ENCODE peak calls at places on chromosome 21, in seven cellular contexts. S is stomach, X is A549, L is HCT116, D is suprapubic skin, E is body of pancreas, M is uterus. Y is an unnamed sample. For H3K4me1, the result is how much of the 10 kb centered on the place peaks cover.

GRCh38 chr21:28805885-28806284 is 186.8 kb downstream of the LTN1 start:
- DNase-seq in L (no peak), X (no peak), M (peak), S (no peak), D (no peak), E (no peak), Y (no peak)

GRCh38 chr21:35932232-35932911 is 128.0 kb downstream of the SETD4 start:
- DNase-seq in S (no peak), M (peak), X (peak), L (peak), E (peak), D (no peak), Y (no peak)

GRCh38 chr21:15953551-15954116 is 223.9 kb downstream of the USP25 start:
- DNase-seq in E (no peak), M (no peak), L (no peak), S (no peak), D (no peak), X (no peak), Y (no peak)

GRCh38 chr21:42833439-42833815 is 45.9 kb downstream of the WDR4 start:
- DNase-seq in X (peak), E (no peak), M (no peak), S (peak), L (peak), D (peak), Y (no peak)

GRCh38 chr21:39215078-39215477 is 31.8 kb upstream of the PSMG1 start:
- DNase-seq in M (no peak), E (no peak), X (no peak), L (no peak), S (no peak), D (no peak), Y (no peak)

GRCh38 chr21:43352568-43353281 is 74.2 kb downstream of the SIK1 start:
- DNase-seq in S (no peak), E (no peak), L (peak), M (no peak), X (peak), D (no peak), Y (no peak)

GRCh38 chr21:37210017-37210593 is 57.0 kb downstream of the VPS26C start:
- DNase-seq in X (no peak), M (no peak), D (no peak), L (no peak), E (no peak), S (no peak), Y (no peak)

GRCh38 chr21:27519357-27519756 is 552.5 kb upstream of the ADAMTS5 start:
- DNase-seq in X (no peak), D (no peak), S (no peak), L (no peak), E (no peak), M (no peak), Y (no peak)

GRCh38 chr21:36990508-36991205 is 15.8 kb upstream of the RIPPLY3 start:
- DNase-seq in M (no peak), L (no peak), D (no peak), S (no peak), E (no peak), X (no peak), Y (no peak)

GRCh38 chr21:37072239-37072987 is 458 bp downstream of the PIGP start:
- DNase-seq in D (peak), S (peak), X (no peak), E (no peak), L (no peak), M (no peak), Y (peak)

GRCh38 chr21:25487046-25487594 is 120.2 kb downstream of the MRPL39 start:
- DNase-seq in X (no peak), S (no peak), M (no peak), D (no peak), E (no peak), L (no peak), Y (no peak)

GRCh38 chr21:38766987-38767722 is 38.6 kb upstream of the ETS2 start:
- DNase-seq in D (no peak), L (no peak), X (no peak), M (no peak), E (peak), S (peak), Y (peak)

GRCh38 chr21:42140196-42140934 is 69.2 kb downstream of the UMODL1 start:
- DNase-seq in D (no peak), X (no peak), S (no peak), E (no peak), L (no peak), M (no peak), Y (no peak)

GRCh38 chr21:21997390-21998333 is 999.5 kb downstream of the NCAM2 start:
- DNase-seq in E (no peak), D (no peak), S (no peak), X (no peak), M (no peak), L (no peak), Y (no peak)

GRCh38 chr21:44407493-44407892 is 47.8 kb upstream of the LRRC3 start:
- DNase-seq in D (no peak), M (no peak), X (no peak), E (no peak), S (no peak), L (no peak), Y (no peak)

GRCh38 chr21:26954591-26955214 is 12.2 kb downstream of the ADAMTS5 start:
- DNase-seq in X (no peak), M (no peak), L (no peak), D (no peak), S (no peak), E (no peak), Y (no peak)

GRCh38 chr21:42144221-42144620 is 73.1 kb downstream of the UMODL1 start:
- DNase-seq in X (no peak), M (no peak), S (no peak), D (no peak), E (no peak), L (no peak), Y (no peak)

GRCh38 chr21:42695324-42696025 is 42.1 kb downstream of the PDE9A start:
- DNase-seq in X (no peak), S (no peak), L (no peak), E (no peak), D (no peak), M (peak), Y (no peak)

GRCh38 chr21:39850333-39850732 is 16.9 kb upstream of the PCP4 start:
- DNase-seq in M (no peak), D (no peak), L (no peak), X (no peak), E (no peak), S (no peak), Y (no peak)

GRCh38 chr21:46116846-46117585 is 19.1 kb downstream of the COL6A2 start:
- DNase-seq in S (no peak), E (no peak), M (peak), L (no peak), D (peak), X (no peak), Y (no peak)

GRCh38 chr21:36005018-36005417 is 55.3 kb downstream of the SETD4 start:
- DNase-seq in S (no peak), M (peak), D (no peak), X (peak), L (no peak), E (no peak), Y (no peak)

GRCh38 chr21:39161064-39161463 is 22.2 kb downstream of the PSMG1 start:
- DNase-seq in S (no peak), X (no peak), D (no peak), M (no peak), E (no peak), L (no peak), Y (no peak)

GRCh38 chr21:43832158-43832550 is 32.9 kb upstream of the AGPAT3 start:
- DNase-seq in S (no peak), E (no peak), L (no peak), D (no peak), X (no peak), M (no peak), Y (no peak)

GRCh38 chr21:44969965-44970755 is 30.3 kb downstream of the SLX9 start:
- DNase-seq in D (no peak), L (no peak), X (no peak), E (no peak), M (no peak), S (no peak), Y (no peak)

GRCh38 chr21:20443558-20444155 is 554.6 kb upstream of the NCAM2 start:
- DNase-seq in E (no peak), X (peak), S (no peak), M (no peak), L (no peak), D (no peak), Y (no peak)
- TF ChIP-seq CTCF in E (peak), X (no peak), S (no peak), M (no peak), L (no peak), D (no peak), Y (no peak)

DNA sequence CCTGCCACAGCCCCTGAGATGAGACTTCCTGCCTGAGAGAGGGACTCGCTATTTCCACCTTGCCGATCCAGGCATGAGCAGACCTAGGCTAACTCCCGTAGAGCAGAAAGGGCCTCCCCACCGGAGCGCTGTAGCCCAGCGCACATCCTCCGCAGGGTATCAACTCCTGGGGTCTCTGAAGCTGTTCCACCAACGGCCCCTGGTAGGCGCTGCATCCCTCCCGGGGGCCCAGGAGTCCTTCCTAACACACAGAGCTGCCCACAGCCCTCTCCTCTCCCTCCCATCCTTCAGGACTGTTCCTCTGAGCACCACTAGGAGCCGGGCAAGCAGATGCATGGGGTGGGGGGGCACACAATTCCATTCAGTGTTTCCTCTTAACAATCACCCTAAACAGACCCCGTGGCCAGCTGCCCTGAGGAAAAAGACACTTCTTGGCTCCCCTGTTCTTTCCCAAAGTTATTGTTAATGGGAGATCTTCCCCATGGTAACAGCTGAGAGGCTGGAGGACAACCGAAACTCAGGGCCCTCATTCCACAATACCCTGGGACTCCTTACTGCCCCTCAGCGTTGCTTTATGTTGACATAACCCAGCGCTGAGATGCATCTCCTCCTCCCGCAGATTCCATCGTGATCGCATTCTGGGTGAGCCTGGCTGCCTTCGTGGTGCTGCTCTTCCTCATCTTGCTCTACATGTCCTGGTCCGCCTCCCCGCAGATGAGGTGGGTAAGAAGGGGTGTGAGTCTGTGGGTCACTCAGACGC is 7.5 kb downstream of the MRAP start:
- DNase-seq in S (no peak), L (no peak), E (no peak), M (no peak), X (peak), D (peak), Y (no peak)
- TF ChIP-seq POLR2A in S (no peak), L (no peak), E (no peak), M (no peak), X (no peak), D (no peak), Y (no peak)

GRCh38 chr21:34129039-34129891 is 55.9 kb downstream of the MRPS6 start:
- DNase-seq in L (no peak), M (peak), D (no peak), S (peak), X (no peak), E (peak), Y (peak)
- H3K4me1 ChIP-seq in L (under half), M (under half), D (half or more), S (under half), X (under half), E (under half), Y (under half)

GRCh38 chr21:31084689-31085088 is 46.4 kb upstream of the KRTAP19-8 start:
- DNase-seq in E (no peak), X (no peak), S (no peak), M (no peak), L (no peak), D (no peak), Y (no peak)

GRCh38 chr21:31092867-31093266 is 54.6 kb upstream of the KRTAP19-8 start:
- DNase-seq in S (no peak), M (no peak), L (no peak), E (no peak), X (no peak), D (no peak), Y (no peak)

DNA sequence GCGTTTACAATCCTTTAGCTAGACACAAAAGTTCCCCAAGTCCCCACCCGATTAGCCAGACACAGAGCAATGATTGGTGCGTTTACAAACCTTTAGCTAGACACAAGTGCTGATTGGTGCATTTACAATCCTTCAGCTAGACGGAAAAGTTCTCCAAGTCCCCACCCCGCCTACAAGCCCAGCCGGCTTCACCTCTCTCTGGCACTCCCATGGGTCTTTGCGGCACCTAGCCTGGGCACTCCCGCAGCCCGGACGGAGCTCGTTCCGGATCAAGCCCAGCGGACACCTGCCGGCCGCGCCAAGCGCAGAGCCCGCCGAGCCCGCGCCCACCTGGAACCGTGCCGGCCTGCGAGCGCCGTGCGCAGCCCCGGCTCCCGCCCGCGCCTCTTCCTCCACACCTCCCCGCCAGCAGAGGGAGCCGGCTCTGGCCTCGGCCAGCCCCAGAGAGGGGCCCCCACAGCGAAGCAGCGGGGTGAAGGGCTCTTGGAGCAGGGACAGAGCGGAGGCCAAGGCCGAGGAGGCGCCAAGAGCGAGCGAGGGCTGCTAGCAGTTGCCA is 50.0 kb upstream of the KRTAP19-8 start:
- DNase-seq in D (no peak), L (no peak), S (no peak), X (no peak), E (no peak), M (no peak), Y (no peak)
- TF ChIP-seq CTCF in D (no peak), L (no peak), S (no peak), X (no peak), E (no peak), M (no peak), Y (no peak)

DNA sequence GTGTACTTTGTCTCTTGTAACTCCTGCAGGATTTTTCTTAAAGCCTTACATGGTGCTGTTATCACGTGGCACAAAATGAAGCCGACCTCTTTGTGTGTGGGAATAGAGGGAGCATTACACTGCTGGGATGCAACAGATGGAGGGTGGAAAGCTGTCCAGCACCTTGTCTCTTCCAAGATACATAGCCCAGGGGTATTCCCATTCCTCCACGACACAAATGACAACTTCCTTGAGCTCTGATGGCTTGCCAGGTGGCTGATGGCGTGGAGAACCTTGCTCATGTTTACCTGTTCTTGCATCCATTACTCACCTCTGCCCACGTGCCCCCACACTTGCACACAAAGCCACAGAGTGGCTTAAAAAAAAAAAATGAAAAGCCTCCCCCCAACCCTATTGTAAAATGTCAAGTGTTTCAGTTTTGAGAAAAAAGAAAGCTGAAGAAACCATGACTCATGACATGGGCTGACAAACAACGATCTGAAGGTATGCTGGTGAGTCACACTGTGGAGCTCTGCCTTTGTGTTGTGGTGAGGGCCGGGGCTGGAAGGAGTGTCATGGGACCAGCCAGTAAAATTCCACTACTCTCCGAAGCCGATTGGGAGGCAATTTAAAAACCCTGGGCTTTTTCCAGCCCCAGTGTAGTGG is 32.0 kb upstream of the ATP5PO start:
- DNase-seq in E (peak), L (peak), X (peak), S (peak), M (peak), D (peak), Y (peak)
- TF ChIP-seq POLR2A in E (no peak), L (no peak), X (no peak), S (no peak), M (no peak), D (no peak), Y (no peak)

Y was measured in prostate gland.